ENCODE peak calls at places on chromosomes 7 and 10, in six cellular contexts. One of them, this sample, is unnamed.

GRCh38 chr7:95509199-95509598 is 23.5 kb downstream of the ASB4 start:
- DNase-seq in KBM-7: no peak
- DNase-seq in mesenchymal stem cell: peak
- DNase-seq in cardiac septum: no peak
- DNase-seq in hippocampal formation: no peak
- DNase-seq in naive thymus-derived CD4-positive, alpha-beta T cell: no peak
- DNase-seq in this sample: no peak

GRCh38 chr10:13567030-13567429 is 19.7 kb upstream of the PRPF18 start:
- DNase-seq in KBM-7: peak
- DNase-seq in cardiac septum: no peak
- DNase-seq in hippocampal formation: no peak
- DNase-seq in mesenchymal stem cell: peak
- DNase-seq in naive thymus-derived CD4-positive, alpha-beta T cell: no peak
- DNase-seq in this sample: no peak

GRCh38 chr10:34526186-34526585 is 288.9 kb downstream of the PARD3 start:
- DNase-seq in KBM-7: no peak
- DNase-seq in hippocampal formation: no peak
- DNase-seq in mesenchymal stem cell: peak
- DNase-seq in naive thymus-derived CD4-positive, alpha-beta T cell: no peak
- DNase-seq in cardiac septum: no peak
- DNase-seq in this sample: no peak

GRCh38 chr7:89029864-89030263 is 234.3 kb upstream of the TEX47 start:
- DNase-seq in naive thymus-derived CD4-positive, alpha-beta T cell: no peak
- DNase-seq in mesenchymal stem cell: no peak
- DNase-seq in hippocampal formation: no peak
- DNase-seq in cardiac septum: no peak
- DNase-seq in KBM-7: no peak
- DNase-seq in this sample: no peak

GRCh38 chr10:8616166-8616565 is 561.7 kb downstream of the GATA3 start:
- DNase-seq in mesenchymal stem cell: no peak
- DNase-seq in KBM-7: no peak
- DNase-seq in naive thymus-derived CD4-positive, alpha-beta T cell: no peak
- DNase-seq in hippocampal formation: no peak
- DNase-seq in cardiac septum: no peak
- DNase-seq in this sample: no peak

GRCh38 chr10:8417631-8418030 is 363.1 kb downstream of the GATA3 start:
- DNase-seq in naive thymus-derived CD4-positive, alpha-beta T cell: no peak
- DNase-seq in cardiac septum: no peak
- DNase-seq in mesenchymal stem cell: peak
- DNase-seq in hippocampal formation: no peak
- DNase-seq in KBM-7: no peak
- DNase-seq in this sample: no peak

GRCh38 chr7:79612027-79612426 is 158.6 kb upstream of the MAGI2 start:
- DNase-seq in naive thymus-derived CD4-positive, alpha-beta T cell: no peak
- DNase-seq in mesenchymal stem cell: no peak
- DNase-seq in hippocampal formation: no peak
- DNase-seq in cardiac septum: no peak
- DNase-seq in KBM-7: no peak
- DNase-seq in this sample: no peak

GRCh38 chr7:158074896-158075632 is 512.6 kb downstream of the PTPRN2 start:
- DNase-seq in cardiac septum: no peak
- DNase-seq in KBM-7: no peak
- DNase-seq in naive thymus-derived CD4-positive, alpha-beta T cell: no peak
- DNase-seq in mesenchymal stem cell: no peak
- DNase-seq in hippocampal formation: no peak
- DNase-seq in this sample: no peak

GRCh38 chr7:73438547-73439245 is 5.1 kb downstream of the FZD9 start:
- DNase-seq in KBM-7: no peak
- DNase-seq in hippocampal formation: no peak
- DNase-seq in cardiac septum: no peak
- DNase-seq in mesenchymal stem cell: no peak
- DNase-seq in naive thymus-derived CD4-positive, alpha-beta T cell: no peak
- DNase-seq in this sample: no peak

GRCh38 chr7:107995184-107996071 is 7.5 kb downstream of the LAMB1 start:
- DNase-seq in naive thymus-derived CD4-positive, alpha-beta T cell: no peak
- DNase-seq in hippocampal formation: no peak
- DNase-seq in cardiac septum: no peak
- DNase-seq in mesenchymal stem cell: peak
- DNase-seq in KBM-7: no peak
- DNase-seq in this sample: peak

GRCh38 chr10:29689001-29689400 is 54.2 kb upstream of the SVIL start:
- DNase-seq in cardiac septum: no peak
- DNase-seq in hippocampal formation: no peak
- DNase-seq in KBM-7: peak
- DNase-seq in mesenchymal stem cell: peak
- DNase-seq in naive thymus-derived CD4-positive, alpha-beta T cell: no peak
- DNase-seq in this sample: no peak

GRCh38 chr7:76016191-76016947 is 22.0 kb upstream of the TMEM120A start:
- DNase-seq in mesenchymal stem cell: peak
- DNase-seq in cardiac septum: no peak
- DNase-seq in KBM-7: no peak
- DNase-seq in naive thymus-derived CD4-positive, alpha-beta T cell: no peak
- DNase-seq in hippocampal formation: no peak
- DNase-seq in this sample: no peak

GRCh38 chr10:3251172-3251571 is 78.6 kb upstream of the PITRM1 start:
- DNase-seq in cardiac septum: no peak
- DNase-seq in mesenchymal stem cell: no peak
- DNase-seq in hippocampal formation: no peak
- DNase-seq in KBM-7: no peak
- DNase-seq in naive thymus-derived CD4-positive, alpha-beta T cell: no peak
- DNase-seq in this sample: no peak

GRCh38 chr10:6200588-6201510 is 1.9 kb upstream of the PFKFB3 start:
- DNase-seq in mesenchymal stem cell: peak
- DNase-seq in cardiac septum: no peak
- DNase-seq in naive thymus-derived CD4-positive, alpha-beta T cell: peak
- DNase-seq in hippocampal formation: peak
- DNase-seq in KBM-7: peak
- DNase-seq in this sample: no peak

GRCh38 chr7:12357508-12357907 is 46.2 kb downstream of the VWDE start:
- DNase-seq in KBM-7: no peak
- DNase-seq in mesenchymal stem cell: no peak
- DNase-seq in cardiac septum: no peak
- DNase-seq in naive thymus-derived CD4-positive, alpha-beta T cell: no peak
- DNase-seq in hippocampal formation: no peak
- DNase-seq in this sample: no peak

GRCh38 chr7:42877852-42878251 is 34.0 kb downstream of the C7orf25 start:
- DNase-seq in hippocampal formation: no peak
- DNase-seq in KBM-7: peak
- DNase-seq in cardiac septum: no peak
- DNase-seq in mesenchymal stem cell: no peak
- DNase-seq in naive thymus-derived CD4-positive, alpha-beta T cell: no peak
- DNase-seq in this sample: no peak

GRCh38 chr7:8176370-8177081 is 85.4 kb downstream of the ICA1 start:
- DNase-seq in cardiac septum: no peak
- DNase-seq in mesenchymal stem cell: no peak
- DNase-seq in KBM-7: peak
- DNase-seq in naive thymus-derived CD4-positive, alpha-beta T cell: peak
- DNase-seq in hippocampal formation: no peak
- DNase-seq in this sample: no peak

GRCh38 chr10:22133640-22134624 is 83.9 kb downstream of the EBLN1 start:
- DNase-seq in KBM-7: peak
- DNase-seq in mesenchymal stem cell: peak
- DNase-seq in hippocampal formation: no peak
- DNase-seq in cardiac septum: no peak
- DNase-seq in naive thymus-derived CD4-positive, alpha-beta T cell: no peak
- DNase-seq in this sample: no peak

GRCh38 chr7:110421490-110422241 is 669.3 kb upstream of the LRRN3 start:
- DNase-seq in mesenchymal stem cell: no peak
- DNase-seq in naive thymus-derived CD4-positive, alpha-beta T cell: no peak
- DNase-seq in cardiac septum: no peak
- DNase-seq in hippocampal formation: no peak
- DNase-seq in KBM-7: no peak
- DNase-seq in this sample: no peak

GRCh38 chr10:59892697-59893096 is 13.7 kb downstream of the CCDC6 start:
- DNase-seq in cardiac septum: no peak
- DNase-seq in mesenchymal stem cell: no peak
- DNase-seq in hippocampal formation: no peak
- DNase-seq in naive thymus-derived CD4-positive, alpha-beta T cell: no peak
- DNase-seq in KBM-7: no peak
- DNase-seq in this sample: no peak

GRCh38 chr10:23314835-23315239 is 29.8 kb downstream of the C10orf67 start:
- DNase-seq in cardiac septum: no peak
- DNase-seq in KBM-7: peak
- DNase-seq in hippocampal formation: no peak
- DNase-seq in mesenchymal stem cell: peak
- DNase-seq in naive thymus-derived CD4-positive, alpha-beta T cell: peak
- DNase-seq in this sample: peak

GRCh38 chr10:124708922-124709520 is 35.2 kb downstream of the FAM53B start:
- DNase-seq in hippocampal formation: no peak
- DNase-seq in KBM-7: no peak
- DNase-seq in mesenchymal stem cell: peak
- DNase-seq in cardiac septum: no peak
- DNase-seq in naive thymus-derived CD4-positive, alpha-beta T cell: no peak
- DNase-seq in this sample: no peak

GRCh38 chr10:88642991-88643390 is 21.3 kb upstream of the LIPF start:
- DNase-seq in mesenchymal stem cell: peak
- DNase-seq in naive thymus-derived CD4-positive, alpha-beta T cell: no peak
- DNase-seq in hippocampal formation: no peak
- DNase-seq in cardiac septum: no peak
- DNase-seq in KBM-7: no peak
- DNase-seq in this sample: no peak

GRCh38 chr7:91093181-91093580 is 171.1 kb upstream of the FZD1 start:
- DNase-seq in KBM-7: no peak
- DNase-seq in naive thymus-derived CD4-positive, alpha-beta T cell: no peak
- DNase-seq in hippocampal formation: no peak
- DNase-seq in cardiac septum: no peak
- DNase-seq in mesenchymal stem cell: no peak
- DNase-seq in this sample: no peak

GRCh38 chr7:11203688-11204087 is 230.0 kb downstream of the PHF14 start:
- DNase-seq in hippocampal formation: no peak
- DNase-seq in mesenchymal stem cell: peak
- DNase-seq in naive thymus-derived CD4-positive, alpha-beta T cell: no peak
- DNase-seq in cardiac septum: no peak
- DNase-seq in KBM-7: no peak
- DNase-seq in this sample: no peak

GRCh38 chr7:87874066-87874465 is 2.1 kb downstream of the SLC25A40 start:
- DNase-seq in mesenchymal stem cell: no peak
- DNase-seq in cardiac septum: no peak
- DNase-seq in hippocampal formation: no peak
- DNase-seq in naive thymus-derived CD4-positive, alpha-beta T cell: no peak
- DNase-seq in KBM-7: peak
- DNase-seq in this sample: no peak

GRCh38 chr10:58531084-58531695 is 18.5 kb downstream of the BICC1 start:
- DNase-seq in naive thymus-derived CD4-positive, alpha-beta T cell: peak
- DNase-seq in KBM-7: peak
- DNase-seq in mesenchymal stem cell: peak
- DNase-seq in hippocampal formation: no peak
- DNase-seq in cardiac septum: no peak
- DNase-seq in this sample: peak

GRCh38 chr10:104576611-104577010 is 64.5 kb upstream of the SORCS3 start:
- DNase-seq in KBM-7: no peak
- DNase-seq in mesenchymal stem cell: no peak
- DNase-seq in hippocampal formation: no peak
- DNase-seq in cardiac septum: no peak
- DNase-seq in naive thymus-derived CD4-positive, alpha-beta T cell: no peak
- DNase-seq in this sample: no peak

GRCh38 chr7:43205171-43205795 is 92.8 kb downstream of the HECW1 start:
- DNase-seq in mesenchymal stem cell: peak
- DNase-seq in naive thymus-derived CD4-positive, alpha-beta T cell: no peak
- DNase-seq in KBM-7: no peak
- DNase-seq in hippocampal formation: no peak
- DNase-seq in cardiac septum: no peak
- DNase-seq in this sample: no peak

GRCh38 chr10:84613336-84614021 is 285.1 kb downstream of the CCSER2 start:
- DNase-seq in mesenchymal stem cell: peak
- DNase-seq in hippocampal formation: no peak
- DNase-seq in cardiac septum: no peak
- DNase-seq in naive thymus-derived CD4-positive, alpha-beta T cell: no peak
- DNase-seq in KBM-7: peak
- DNase-seq in this sample: no peak